ENCODE peak calls at places on chromosomes 7 and 10, in six cellular contexts. One of them, this sample, is unnamed.

GRCh38 chr7:116173051-116174028 is 37.0 kb upstream of the TES start:
- DNase-seq in GM12878: no peak
- DNase-seq in GM12891: no peak
- DNase-seq in sigmoid colon: no peak
- DNase-seq in GM23338: peak; percentile 51
- DNase-seq in esophagus muscularis mucosa: no peak
- DNase-seq in this sample: no peak

GRCh38 chr7:143487566-143487965 is 9.9 kb downstream of the TAS2R41 start:
- DNase-seq in GM12878: no peak
- DNase-seq in GM12891: no peak
- DNase-seq in sigmoid colon: peak; percentile 74
- DNase-seq in GM23338: no peak
- DNase-seq in esophagus muscularis mucosa: no peak
- DNase-seq in this sample: no peak

GRCh38 chr7:40133561-40134427 is 628 bp downstream of the MPLKIP start:
- DNase-seq in GM12878: no peak
- DNase-seq in GM12891: peak; percentile 5
- DNase-seq in sigmoid colon: no peak
- DNase-seq in GM23338: peak; percentile 65
- DNase-seq in esophagus muscularis mucosa: no peak
- DNase-seq in this sample: no peak

GRCh38 chr7:55478700-55479099 is 93.6 kb downstream of the VOPP1 start:
- DNase-seq in GM12878: no peak
- DNase-seq in GM12891: no peak
- DNase-seq in sigmoid colon: no peak
- DNase-seq in GM23338: no peak
- DNase-seq in esophagus muscularis mucosa: peak; percentile 70
- DNase-seq in this sample: peak; percentile 51

GRCh38 chr7:79296553-79297320 is 156.7 kb downstream of the MAGI2 start:
- DNase-seq in GM12878: no peak
- DNase-seq in GM12891: no peak
- DNase-seq in sigmoid colon: no peak
- DNase-seq in GM23338: no peak
- DNase-seq in esophagus muscularis mucosa: no peak
- DNase-seq in this sample: no peak

GRCh38 chr10:128147669-128148068 is 21.4 kb upstream of the MKI67 start:
- DNase-seq in GM12878: no peak
- DNase-seq in GM12891: no peak
- DNase-seq in sigmoid colon: no peak
- DNase-seq in GM23338: no peak
- DNase-seq in esophagus muscularis mucosa: peak; percentile 10
- DNase-seq in this sample: no peak

GRCh38 chr10:76576276-76576962 is 1061.2 kb downstream of the KCNMA1 start:
- DNase-seq in GM12878: no peak
- DNase-seq in GM12891: no peak
- DNase-seq in sigmoid colon: no peak
- DNase-seq in GM23338: no peak
- DNase-seq in esophagus muscularis mucosa: no peak
- DNase-seq in this sample: no peak

GRCh38 chr10:125824736-125825135 is 1.4 kb downstream of the BCCIP start:
- DNase-seq in GM12878: no peak
- DNase-seq in GM12891: no peak
- DNase-seq in sigmoid colon: no peak
- DNase-seq in GM23338: no peak
- DNase-seq in esophagus muscularis mucosa: no peak
- DNase-seq in this sample: no peak

GRCh38 chr7:42156541-42156865 is 80.5 kb downstream of the GLI3 start:
- DNase-seq in GM12878: no peak
- DNase-seq in GM12891: no peak
- DNase-seq in sigmoid colon: no peak
- DNase-seq in GM23338: no peak
- DNase-seq in esophagus muscularis mucosa: no peak
- DNase-seq in this sample: no peak

GRCh38 chr7:33814400-33814799 is 90.9 kb upstream of the BMPER start:
- DNase-seq in GM12878: no peak
- DNase-seq in GM12891: no peak
- DNase-seq in sigmoid colon: no peak
- DNase-seq in GM23338: no peak
- DNase-seq in esophagus muscularis mucosa: peak; percentile 17
- DNase-seq in this sample: no peak

DNA sequence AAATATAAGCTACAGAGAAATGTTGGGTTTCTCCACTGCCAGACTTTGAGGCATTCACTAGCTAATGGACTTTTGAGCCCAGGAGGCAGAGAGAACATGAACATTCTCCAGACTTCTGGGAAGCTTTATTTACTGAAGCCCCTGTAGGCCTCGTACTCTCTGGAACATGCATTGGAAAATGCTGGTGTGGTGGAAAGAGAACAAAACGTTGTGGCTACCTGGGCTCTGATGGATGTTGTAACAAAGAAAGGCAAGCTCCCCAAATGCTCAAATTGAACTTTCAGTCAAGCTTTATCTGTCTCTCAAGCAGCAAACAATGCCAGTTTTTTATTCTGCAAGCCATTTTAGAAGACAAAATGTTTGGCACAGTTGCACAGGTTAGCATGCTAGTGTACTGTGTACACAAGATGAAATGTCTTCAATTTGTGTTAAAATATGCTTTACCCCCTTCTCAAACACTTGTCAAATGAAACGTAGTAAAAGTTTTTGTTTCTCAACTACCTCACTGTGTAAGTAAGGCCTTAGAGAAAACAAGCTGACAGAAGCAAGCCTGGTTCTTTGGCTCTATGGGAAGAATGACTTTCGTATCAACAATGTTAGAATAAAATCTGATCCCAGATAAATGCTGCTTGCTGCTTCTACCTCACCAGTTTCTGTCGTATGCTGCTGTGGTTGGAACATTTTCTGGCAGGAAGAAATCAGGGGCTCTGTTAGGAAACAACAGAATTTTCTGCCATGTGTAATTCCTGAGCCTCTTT is 71.0 kb upstream of the CC2D2B start:
- DNase-seq in GM12878: no peak
- DNase-seq in GM12891: no peak
- DNase-seq in sigmoid colon: no peak
- DNase-seq in GM23338: no peak
- DNase-seq in esophagus muscularis mucosa: no peak
- DNase-seq in this sample: no peak
- TF ChIP-seq POLR2AphosphoS5 in GM12878: peak; percentile 68
- TF ChIP-seq POLR2AphosphoS5 in GM12891: no peak
- TF ChIP-seq POLR2AphosphoS5 in sigmoid colon: no peak
- TF ChIP-seq POLR2AphosphoS5 in GM23338: no peak
- TF ChIP-seq POLR2AphosphoS5 in esophagus muscularis mucosa: no peak
- TF ChIP-seq POLR2AphosphoS5 in this sample: no peak

DNA sequence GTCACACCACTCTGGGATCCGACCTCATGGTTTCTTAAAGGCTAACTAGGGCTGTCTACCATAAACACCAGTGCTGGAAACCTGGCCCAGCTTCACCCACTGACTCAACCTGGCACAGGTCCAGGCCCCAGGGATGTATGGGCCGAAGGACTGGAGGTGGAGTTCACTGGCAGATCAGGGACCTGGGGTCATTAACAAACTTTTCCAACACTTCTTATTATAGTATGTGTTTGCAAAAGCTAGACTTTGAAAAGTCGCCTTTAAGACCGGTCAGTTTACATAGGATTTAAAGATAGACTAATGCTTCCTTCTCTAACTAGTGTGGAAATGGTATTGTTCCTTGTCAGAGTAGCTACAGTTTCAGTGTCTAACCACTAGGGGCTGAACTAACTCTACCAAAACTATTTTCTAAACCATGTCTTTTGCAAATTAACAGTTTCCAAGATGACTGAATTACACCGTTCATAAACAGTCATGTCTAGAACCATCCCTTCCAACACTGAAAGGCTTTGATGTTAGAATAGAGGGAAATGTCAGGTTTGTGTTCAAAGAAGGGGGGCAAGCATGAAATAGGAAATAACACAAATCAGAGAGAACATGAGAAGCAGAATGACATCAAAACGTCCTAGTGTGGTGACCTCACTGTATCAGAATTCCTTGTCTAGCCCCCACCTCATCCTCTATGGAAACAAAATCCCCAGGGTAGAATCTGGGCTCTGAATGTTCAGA is 29.7 kb downstream of the STN1 start:
- DNase-seq in GM12878: no peak
- DNase-seq in GM12891: peak; percentile 25
- DNase-seq in sigmoid colon: peak; percentile 89
- DNase-seq in GM23338: peak; percentile 58
- DNase-seq in esophagus muscularis mucosa: no peak
- DNase-seq in this sample: no peak
- TF ChIP-seq POLR2AphosphoS5 in GM12878: no peak
- TF ChIP-seq POLR2AphosphoS5 in GM12891: no peak
- TF ChIP-seq POLR2AphosphoS5 in sigmoid colon: peak; percentile 50
- TF ChIP-seq POLR2AphosphoS5 in GM23338: no peak
- TF ChIP-seq POLR2AphosphoS5 in esophagus muscularis mucosa: peak; percentile 55
- TF ChIP-seq POLR2AphosphoS5 in this sample: no peak

DNA sequence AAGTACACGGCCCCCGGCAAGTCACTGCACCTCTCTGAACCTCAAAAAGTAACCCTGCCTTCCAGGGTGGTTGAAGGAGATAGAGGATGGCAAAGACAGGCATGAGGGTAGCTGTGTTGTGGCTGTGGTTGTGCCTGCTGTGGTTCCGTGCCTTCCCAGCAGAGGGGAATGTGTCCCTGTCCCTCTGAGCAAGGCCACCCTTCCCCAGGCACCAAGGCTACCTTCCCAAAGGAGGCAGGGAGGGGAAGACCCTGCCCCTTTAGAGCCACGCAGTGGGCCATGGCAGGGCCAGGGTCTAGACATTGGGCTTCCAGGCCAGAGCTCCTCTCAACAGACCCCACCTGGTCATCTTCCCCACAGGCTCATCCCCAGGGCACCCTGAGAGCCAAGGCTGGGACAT is 18.8 kb downstream of the CRHR2 start:
- DNase-seq in GM12878: no peak
- DNase-seq in GM12891: no peak
- DNase-seq in sigmoid colon: no peak
- DNase-seq in GM23338: no peak
- DNase-seq in esophagus muscularis mucosa: no peak
- DNase-seq in this sample: peak; percentile 45
- TF ChIP-seq POLR2AphosphoS5 in GM12878: no peak
- TF ChIP-seq POLR2AphosphoS5 in GM12891: no peak
- TF ChIP-seq POLR2AphosphoS5 in sigmoid colon: no peak
- TF ChIP-seq POLR2AphosphoS5 in GM23338: no peak
- TF ChIP-seq POLR2AphosphoS5 in esophagus muscularis mucosa: no peak
- TF ChIP-seq POLR2AphosphoS5 in this sample: no peak

GRCh38 chr7:100794741-100795140 is 32.6 kb downstream of the EPHB4 start:
- DNase-seq in GM12878: no peak
- DNase-seq in GM12891: no peak
- DNase-seq in sigmoid colon: no peak
- DNase-seq in GM23338: no peak
- DNase-seq in esophagus muscularis mucosa: no peak
- DNase-seq in this sample: no peak

GRCh38 chr7:100802951-100803350 is 24.4 kb downstream of the EPHB4 start:
- DNase-seq in GM12878: no peak
- DNase-seq in GM12891: no peak
- DNase-seq in sigmoid colon: no peak
- DNase-seq in GM23338: no peak
- DNase-seq in esophagus muscularis mucosa: no peak
- DNase-seq in this sample: no peak

GRCh38 chr7:100801833-100802568 is 25.3 kb downstream of the EPHB4 start:
- DNase-seq in GM12878: no peak
- DNase-seq in GM12891: no peak
- DNase-seq in sigmoid colon: peak; percentile 85
- DNase-seq in GM23338: no peak
- DNase-seq in esophagus muscularis mucosa: no peak
- DNase-seq in this sample: no peak

GRCh38 chr7:100803398-100804161 is 23.7 kb downstream of the EPHB4 start:
- DNase-seq in GM12878: peak; percentile 56
- DNase-seq in GM12891: peak; percentile 94
- DNase-seq in sigmoid colon: peak; percentile 92
- DNase-seq in GM23338: peak; percentile 87
- DNase-seq in esophagus muscularis mucosa: peak; percentile 96
- DNase-seq in this sample: peak; percentile 85

GRCh38 chr7:100799037-100799896 is 28.1 kb downstream of the EPHB4 start:
- DNase-seq in GM12878: peak; percentile 5
- DNase-seq in GM12891: peak; percentile 52
- DNase-seq in sigmoid colon: peak; percentile 85
- DNase-seq in GM23338: peak; percentile 89
- DNase-seq in esophagus muscularis mucosa: peak; percentile 93
- DNase-seq in this sample: no peak
- TF ChIP-seq POLR2AphosphoS5 in GM12878: no peak
- TF ChIP-seq POLR2AphosphoS5 in GM12891: no peak
- TF ChIP-seq POLR2AphosphoS5 in sigmoid colon: peak; percentile 18
- TF ChIP-seq POLR2AphosphoS5 in GM23338: no peak
- TF ChIP-seq POLR2AphosphoS5 in esophagus muscularis mucosa: peak; percentile 6
- TF ChIP-seq POLR2AphosphoS5 in this sample: no peak

GRCh38 chr10:15672469-15672868 is 47.3 kb downstream of the ITGA8 start:
- DNase-seq in GM12878: no peak
- DNase-seq in GM12891: no peak
- DNase-seq in sigmoid colon: no peak
- DNase-seq in GM23338: no peak
- DNase-seq in esophagus muscularis mucosa: no peak
- DNase-seq in this sample: no peak
- TF ChIP-seq POLR2AphosphoS5 in GM12878: no peak
- TF ChIP-seq POLR2AphosphoS5 in GM12891: no peak
- TF ChIP-seq POLR2AphosphoS5 in sigmoid colon: no peak
- TF ChIP-seq POLR2AphosphoS5 in GM23338: no peak
- TF ChIP-seq POLR2AphosphoS5 in esophagus muscularis mucosa: no peak
- TF ChIP-seq POLR2AphosphoS5 in this sample: peak; percentile 45

GRCh38 chr10:1208376-1209311 is 152.5 kb downstream of the WDR37 start:
- DNase-seq in GM12878: no peak
- DNase-seq in GM12891: no peak
- DNase-seq in sigmoid colon: no peak
- DNase-seq in GM23338: no peak
- DNase-seq in esophagus muscularis mucosa: no peak
- DNase-seq in this sample: peak; percentile 69

GRCh38 chr10:1206101-1206500 is 149.9 kb downstream of the WDR37 start:
- DNase-seq in GM12878: no peak
- DNase-seq in GM12891: no peak
- DNase-seq in sigmoid colon: no peak
- DNase-seq in GM23338: no peak
- DNase-seq in esophagus muscularis mucosa: no peak
- DNase-seq in this sample: no peak

GRCh38 chr10:1204434-1205326 is 148.5 kb downstream of the WDR37 start:
- DNase-seq in GM12878: no peak
- DNase-seq in GM12891: no peak
- DNase-seq in sigmoid colon: no peak
- DNase-seq in GM23338: no peak
- DNase-seq in esophagus muscularis mucosa: no peak
- DNase-seq in this sample: no peak

GRCh38 chr10:1205450-1206030 is 149.4 kb downstream of the WDR37 start:
- DNase-seq in GM12878: no peak
- DNase-seq in GM12891: no peak
- DNase-seq in sigmoid colon: no peak
- DNase-seq in GM23338: no peak
- DNase-seq in esophagus muscularis mucosa: no peak
- DNase-seq in this sample: peak; percentile 62

GRCh38 chr10:1206601-1207000 is 150.4 kb downstream of the WDR37 start:
- DNase-seq in GM12878: no peak
- DNase-seq in GM12891: no peak
- DNase-seq in sigmoid colon: no peak
- DNase-seq in GM23338: no peak
- DNase-seq in esophagus muscularis mucosa: no peak
- DNase-seq in this sample: peak; percentile 69
- TF ChIP-seq POLR2AphosphoS5 in GM12878: no peak
- TF ChIP-seq POLR2AphosphoS5 in GM12891: no peak
- TF ChIP-seq POLR2AphosphoS5 in sigmoid colon: no peak
- TF ChIP-seq POLR2AphosphoS5 in GM23338: no peak
- TF ChIP-seq POLR2AphosphoS5 in esophagus muscularis mucosa: no peak
- TF ChIP-seq POLR2AphosphoS5 in this sample: no peak

GRCh38 chr7:140367528-140367927 is 30.8 kb downstream of the SLC37A3 start:
- DNase-seq in GM12878: no peak
- DNase-seq in GM12891: no peak
- DNase-seq in sigmoid colon: peak; percentile 10
- DNase-seq in GM23338: no peak
- DNase-seq in esophagus muscularis mucosa: no peak
- DNase-seq in this sample: no peak
- TF ChIP-seq POLR2AphosphoS5 in GM12878: no peak
- TF ChIP-seq POLR2AphosphoS5 in GM12891: no peak
- TF ChIP-seq POLR2AphosphoS5 in sigmoid colon: no peak
- TF ChIP-seq POLR2AphosphoS5 in GM23338: no peak
- TF ChIP-seq POLR2AphosphoS5 in esophagus muscularis mucosa: no peak
- TF ChIP-seq POLR2AphosphoS5 in this sample: no peak